ENCODE peak calls at places on chromosomes 4 and X, in ten cellular contexts. N, H, E, Y, D, U, Q, F, O and G are unnamed samples.

GRCh38 chr4:98794565-98795205 is 134.2 kb downstream of the EIF4E start:
- DNase-seq in N (no peak), H (no peak), E (peak; percentile 73), Y (no peak), D (no peak), U (no peak), Q (no peak), F (no peak), O (no peak), G (no peak)

GRCh38 chrX:22627576-22627975 is 354.9 kb downstream of the CBLL2 start:
- DNase-seq in N (no peak), H (no peak), E (no peak), Y (no peak), D (no peak), U (no peak), Q (no peak), F (no peak), O (no peak), G (no peak)

GRCh38 chr4:2689825-2690700 is 66.1 kb downstream of the TNIP2 start:
- DNase-seq in N (no peak), H (no peak), E (no peak), Y (no peak), D (no peak), U (peak; percentile 16), Q (no peak), F (no peak), O (no peak), G (peak; percentile 66)

GRCh38 chr4:145870155-145871020 is 68.2 kb downstream of the ZNF827 start:
- DNase-seq in N (no peak), H (no peak), E (no peak), Y (no peak), D (no peak), U (no peak), Q (no peak), F (no peak), O (no peak), G (no peak)

GRCh38 chr4:109574931-109575804 is 15.1 kb downstream of the MCUB start:
- DNase-seq in N (no peak), H (no peak), E (no peak), Y (no peak), D (no peak), U (no peak), Q (no peak), F (no peak), O (no peak), G (no peak)

GRCh38 chrX:23668335-23668734 is 1.0 kb downstream of the PRDX4 start:
- DNase-seq in N (no peak), H (no peak), E (no peak), Y (no peak), D (no peak), U (no peak), Q (peak; percentile 21), F (no peak), O (no peak), G (no peak)

GRCh38 chr4:93731448-93731847 is 97.1 kb upstream of the ATOH1 start:
- DNase-seq in N (no peak), H (no peak), E (peak; percentile 9), Y (no peak), D (no peak), U (no peak), Q (no peak), F (no peak), O (no peak), G (no peak)

GRCh38 chr4:123250843-123251242 is 145.8 kb upstream of the SPRY1 start:
- DNase-seq in N (no peak), H (no peak), E (peak; percentile 93), Y (peak; percentile 64), D (peak; percentile 23), U (no peak), Q (peak; percentile 94), F (no peak), O (no peak), G (peak; percentile 26)

GRCh38 chrX:19794690-19795089 is 92.7 kb downstream of the SH3KBP1 start:
- DNase-seq in N (no peak), H (no peak), E (no peak), Y (no peak), D (no peak), U (no peak), Q (peak; percentile 52), F (no peak), O (no peak), G (no peak)

GRCh38 chrX:131830400-131831184 is 192.5 kb upstream of the STK26 start:
- DNase-seq in N (peak; percentile 36), H (peak; percentile 85), E (peak; percentile 69), Y (peak; percentile 25), D (peak; percentile 22), U (peak; percentile 74), Q (peak; percentile 82), F (peak; percentile 79), O (peak; percentile 5), G (peak; percentile 82)
- TF ChIP-seq POLR2A in N (no peak), H (no peak), E (no peak), Y (no peak), D (no peak), U (no peak), Q (no peak), F (no peak), O (no peak), G (no peak)

GRCh38 chr4:139297001-139297410 is 4.3 kb upstream of the NAA15 start:
- DNase-seq in N (no peak), H (no peak), E (peak; percentile 54), Y (no peak), D (no peak), U (no peak), Q (no peak), F (no peak), O (peak; percentile 52), G (no peak)

GRCh38 chr4:139299536-139299935 is 1.8 kb upstream of the NAA15 start:
- DNase-seq in N (no peak), H (no peak), E (peak; percentile 47), Y (no peak), D (no peak), U (no peak), Q (no peak), F (no peak), O (no peak), G (no peak)

GRCh38 chr4:139300431-139301142 is 718 bp upstream of the NAA15 start:
- DNase-seq in N (no peak), H (no peak), E (peak; percentile 72), Y (peak; percentile 11), D (no peak), U (peak; percentile 38), Q (peak; percentile 82), F (no peak), O (peak; percentile 11), G (no peak)

GRCh38 chr4:139301143-139301820 is at the start of gene NAA15:
- DNase-seq in N (peak; percentile 98), H (peak; percentile 97), E (peak; percentile 97), Y (peak; percentile 98), D (peak; percentile 89), U (peak; percentile 98), Q (peak; percentile 99), F (peak; percentile 98), O (peak; percentile 96), G (peak; percentile 99)

DNA sequence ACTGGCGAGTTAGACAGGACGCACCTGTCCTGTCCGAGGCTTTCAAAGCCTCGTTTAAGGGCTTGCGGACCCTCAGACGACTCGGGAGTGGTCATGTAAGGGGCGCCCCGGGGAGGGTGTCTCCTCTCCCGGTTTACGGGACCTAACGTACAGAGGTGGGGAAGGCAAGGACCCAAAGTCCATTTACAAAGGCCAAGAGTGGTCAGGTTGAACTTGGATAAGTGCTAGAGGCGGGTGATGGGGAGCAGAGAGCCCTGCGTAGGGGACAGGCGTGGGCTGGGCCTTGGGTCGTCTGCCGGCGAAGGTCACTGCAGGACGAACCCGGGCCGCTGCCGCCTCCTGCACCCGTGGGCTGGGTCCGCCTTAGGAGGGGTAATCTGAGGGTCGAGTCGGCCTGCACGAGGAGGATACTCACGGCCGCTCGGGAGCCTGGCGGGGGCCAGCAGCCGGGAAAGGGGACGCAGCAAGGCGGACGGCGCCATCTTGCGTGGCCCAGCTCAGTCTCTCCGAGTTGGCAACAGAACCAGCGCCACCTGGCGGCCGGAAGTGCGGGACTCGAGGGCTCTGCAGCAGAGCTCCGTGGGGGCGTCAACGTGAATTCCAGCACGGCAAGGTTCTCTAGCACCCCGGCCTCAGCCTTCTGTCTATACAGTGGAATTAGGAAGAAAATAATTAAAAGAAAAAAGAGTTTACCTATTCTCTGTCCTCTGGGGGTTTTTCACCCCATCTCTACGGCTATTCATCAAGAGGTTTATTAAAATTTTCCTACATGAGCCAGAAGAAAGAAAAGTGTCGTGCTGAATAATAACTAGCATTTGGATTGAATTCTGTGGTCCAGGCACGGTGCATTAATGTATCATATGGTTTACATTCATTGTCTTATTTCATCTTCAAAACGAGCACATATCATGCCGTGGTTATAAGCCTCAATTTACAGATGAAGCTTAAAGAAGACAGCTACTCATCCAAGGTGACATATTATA is 5.7 kb upstream of the NAA15 start:
- DNase-seq in N (peak; percentile 99), H (peak; percentile 82), E (peak; percentile 91), Y (peak; percentile 97), D (peak; percentile 98), U (peak; percentile 98), Q (peak; percentile 93), F (peak; percentile 98), O (peak; percentile 93), G (peak; percentile 97)
- TF ChIP-seq POLR2A in N (peak; percentile 78), H (peak; percentile 75), E (peak; percentile 61), Y (no peak), D (no peak), U (peak; percentile 61), Q (peak; percentile 83), F (no peak), O (peak; percentile 34), G (peak; percentile 8)

GRCh38 chr4:24472514-24473308 is 111.6 kb downstream of the DHX15 start:
- DNase-seq in N (peak; percentile 81), H (peak; percentile 50), E (peak; percentile 74), Y (peak; percentile 92), D (peak; percentile 68), U (peak; percentile 72), Q (peak; percentile 63), F (peak; percentile 76), O (peak; percentile 82), G (peak; percentile 72)
- TF ChIP-seq POLR2A in N (peak; percentile 28), H (no peak), E (no peak), Y (no peak), D (peak; percentile 19), U (peak; percentile 49), Q (no peak), F (no peak), O (peak; percentile 55), G (peak; percentile 40)

DNA sequence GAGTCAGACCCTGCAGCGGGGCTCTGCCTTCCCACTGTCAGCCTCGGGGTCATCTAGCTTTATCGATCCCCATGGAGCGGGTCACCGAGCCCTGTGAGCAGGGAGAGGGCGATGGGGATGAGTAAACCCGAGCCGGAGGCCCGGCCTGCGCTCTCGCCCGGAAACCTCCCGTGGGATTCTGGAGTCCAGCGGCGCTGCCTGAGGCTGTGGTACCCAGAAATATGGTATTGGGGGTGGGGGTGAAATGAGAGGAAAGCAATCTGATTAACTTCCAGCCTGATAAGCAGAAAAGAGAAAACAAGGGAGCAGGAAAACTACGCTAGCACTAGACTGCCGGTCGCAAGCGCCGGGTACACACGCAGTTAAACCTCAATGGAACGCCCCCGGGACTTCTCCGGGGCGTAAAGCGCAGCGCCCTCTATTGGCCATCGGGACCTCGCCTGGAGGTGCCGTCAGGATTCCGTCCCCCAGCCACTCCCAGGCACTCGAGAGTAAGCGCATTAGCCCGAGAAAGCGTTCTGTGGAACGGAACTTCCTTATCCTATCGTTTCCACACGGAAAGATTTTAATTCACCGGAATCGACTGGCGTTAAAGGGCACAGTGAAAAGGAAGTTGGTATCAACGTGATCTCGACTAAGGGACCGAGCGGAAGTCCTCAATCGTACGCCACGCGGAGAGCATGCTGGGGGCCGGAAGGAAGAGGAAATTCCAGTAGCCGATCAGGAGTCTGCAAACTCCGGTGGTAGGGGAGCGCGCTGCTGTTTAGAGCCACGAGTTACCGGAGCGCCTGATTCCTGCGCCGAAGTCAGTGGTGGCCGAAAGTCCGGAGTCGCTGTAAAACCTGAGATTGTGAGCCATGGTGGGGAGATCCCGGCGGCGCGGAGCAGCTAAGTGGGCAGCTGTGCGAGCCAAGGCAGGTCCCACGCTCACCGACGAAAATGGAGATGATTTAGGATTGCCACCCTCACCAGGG is at the start of gene UTP3:
- DNase-seq in N (peak; percentile 95), H (peak; percentile 99), E (peak; percentile 99), Y (peak; percentile 95), D (peak; percentile 90), U (peak; percentile 96), Q (peak; percentile 98), F (peak; percentile 95), O (peak; percentile 92), G (peak; percentile 97)
- TF ChIP-seq POLR2A in N (peak; percentile 71), H (peak; percentile 80), E (peak; percentile 84), Y (no peak), D (peak; percentile 35), U (peak; percentile 72), Q (peak; percentile 83), F (peak; percentile 8), O (peak; percentile 71), G (peak; percentile 60)